ENCODE peak calls at places on chromosomes 16 and 17, in seven cellular contexts. One of them, this sample, is unnamed.

GRCh38 chr16:2008009-2008526 is 1.6 kb downstream of the ZNF598 start:
- DNase-seq in GM12878: no peak
- DNase-seq in cardiac muscle cell: no peak
- DNase-seq in prostate gland: no peak
- DNase-seq in H9: no peak
- DNase-seq in GM10248: no peak
- DNase-seq in heart right ventricle: no peak
- DNase-seq in this sample: no peak

GRCh38 chr16:66457888-66458287 is 30.8 kb downstream of the BEAN1 start:
- DNase-seq in GM12878: no peak
- DNase-seq in heart right ventricle: no peak
- DNase-seq in GM10248: no peak
- DNase-seq in prostate gland: no peak
- DNase-seq in H9: no peak
- DNase-seq in cardiac muscle cell: no peak
- DNase-seq in this sample: no peak

GRCh38 chr16:66954097-66954659 is 6.9 kb upstream of the CES3 start:
- DNase-seq in H9: peak
- DNase-seq in GM10248: peak
- DNase-seq in prostate gland: peak
- DNase-seq in cardiac muscle cell: peak
- DNase-seq in GM12878: peak
- DNase-seq in heart right ventricle: peak
- DNase-seq in this sample: peak

GRCh38 chr16:62167551-62167950 is 131.3 kb upstream of the CDH8 start:
- DNase-seq in cardiac muscle cell: no peak
- DNase-seq in H9: no peak
- DNase-seq in prostate gland: no peak
- DNase-seq in GM12878: no peak
- DNase-seq in GM10248: no peak
- DNase-seq in heart right ventricle: no peak
- DNase-seq in this sample: no peak

GRCh38 chr17:79619196-79619595 is 8.3 kb upstream of the RBFOX3 start:
- DNase-seq in GM10248: no peak
- DNase-seq in heart right ventricle: no peak
- DNase-seq in H9: peak
- DNase-seq in prostate gland: no peak
- DNase-seq in GM12878: no peak
- DNase-seq in cardiac muscle cell: no peak
- DNase-seq in this sample: no peak

GRCh38 chr16:73107371-73107770 is 59.4 kb upstream of the ZFHX3 start:
- DNase-seq in H9: no peak
- DNase-seq in prostate gland: no peak
- DNase-seq in GM10248: no peak
- DNase-seq in heart right ventricle: no peak
- DNase-seq in GM12878: no peak
- DNase-seq in cardiac muscle cell: no peak
- DNase-seq in this sample: no peak

GRCh38 chr16:80954985-80955384 is 51.7 kb downstream of the CMC2 start:
- DNase-seq in GM12878: no peak
- DNase-seq in GM10248: no peak
- DNase-seq in cardiac muscle cell: no peak
- DNase-seq in heart right ventricle: no peak
- DNase-seq in H9: no peak
- DNase-seq in prostate gland: no peak
- DNase-seq in this sample: no peak

GRCh38 chr16:20166531-20167235 is 93.0 kb upstream of the GPR139 start:
- DNase-seq in prostate gland: no peak
- DNase-seq in H9: no peak
- DNase-seq in heart right ventricle: no peak
- DNase-seq in cardiac muscle cell: no peak
- DNase-seq in GM12878: no peak
- DNase-seq in GM10248: no peak
- DNase-seq in this sample: no peak

GRCh38 chr17:48639136-48639535 is 13.0 kb upstream of the HOXB9 start:
- DNase-seq in prostate gland: no peak
- DNase-seq in H9: no peak
- DNase-seq in heart right ventricle: no peak
- DNase-seq in GM10248: no peak
- DNase-seq in cardiac muscle cell: no peak
- DNase-seq in GM12878: no peak
- DNase-seq in this sample: no peak

GRCh38 chr17:42279776-42280630 is 3.8 kb upstream of the STAT5B start:
- DNase-seq in H9: peak
- DNase-seq in cardiac muscle cell: no peak
- DNase-seq in prostate gland: no peak
- DNase-seq in GM10248: no peak
- DNase-seq in heart right ventricle: no peak
- DNase-seq in GM12878: no peak
- DNase-seq in this sample: no peak

GRCh38 chr17:56690441-56691291 is 97.2 kb downstream of the NOG start:
- DNase-seq in GM12878: no peak
- DNase-seq in heart right ventricle: no peak
- DNase-seq in prostate gland: no peak
- DNase-seq in cardiac muscle cell: no peak
- DNase-seq in GM10248: no peak
- DNase-seq in H9: no peak
- DNase-seq in this sample: no peak

GRCh38 chr17:2691965-2692780 is 19.4 kb downstream of the CLUH start:
- DNase-seq in GM10248: no peak
- DNase-seq in GM12878: no peak
- DNase-seq in heart right ventricle: peak
- DNase-seq in prostate gland: no peak
- DNase-seq in H9: peak
- DNase-seq in cardiac muscle cell: no peak
- DNase-seq in this sample: no peak

GRCh38 chr17:74212262-74212912 is 984 bp upstream of the TTYH2 start:
- DNase-seq in heart right ventricle: no peak
- DNase-seq in H9: peak
- DNase-seq in GM10248: no peak
- DNase-seq in prostate gland: no peak
- DNase-seq in cardiac muscle cell: no peak
- DNase-seq in GM12878: no peak
- DNase-seq in this sample: no peak

GRCh38 chr17:42101513-42102292 is 3.4 kb upstream of the ZNF385C start:
- DNase-seq in cardiac muscle cell: peak
- DNase-seq in prostate gland: peak
- DNase-seq in heart right ventricle: peak
- DNase-seq in H9: peak
- DNase-seq in GM10248: peak
- DNase-seq in GM12878: no peak
- DNase-seq in this sample: peak

GRCh38 chr17:6567528-6568185 is 11.3 kb upstream of the PITPNM3 start:
- DNase-seq in GM12878: no peak
- DNase-seq in heart right ventricle: no peak
- DNase-seq in cardiac muscle cell: no peak
- DNase-seq in GM10248: peak
- DNase-seq in H9: peak
- DNase-seq in prostate gland: peak
- DNase-seq in this sample: no peak

GRCh38 chr16:22348296-22348695 is 26.1 kb downstream of the CDR2 start:
- DNase-seq in GM10248: no peak
- DNase-seq in cardiac muscle cell: no peak
- DNase-seq in H9: no peak
- DNase-seq in heart right ventricle: no peak
- DNase-seq in prostate gland: no peak
- DNase-seq in GM12878: no peak
- DNase-seq in this sample: no peak

GRCh38 chr17:51580869-51581268 is 320.5 kb downstream of the UTP18 start:
- DNase-seq in prostate gland: no peak
- DNase-seq in cardiac muscle cell: no peak
- DNase-seq in GM10248: no peak
- DNase-seq in GM12878: no peak
- DNase-seq in heart right ventricle: no peak
- DNase-seq in H9: no peak
- DNase-seq in this sample: no peak

GRCh38 chr17:72969293-72969692 is 123.2 kb downstream of the SLC39A11 start:
- DNase-seq in GM10248: no peak
- DNase-seq in prostate gland: no peak
- DNase-seq in heart right ventricle: no peak
- DNase-seq in GM12878: no peak
- DNase-seq in cardiac muscle cell: no peak
- DNase-seq in H9: no peak
- DNase-seq in this sample: no peak

GRCh38 chr17:58755577-58756245 is at the start of gene PPM1E:
- DNase-seq in cardiac muscle cell: peak
- DNase-seq in prostate gland: peak
- DNase-seq in GM10248: peak
- DNase-seq in GM12878: no peak
- DNase-seq in H9: peak
- DNase-seq in heart right ventricle: peak
- DNase-seq in this sample: peak

GRCh38 chr16:55021595-55022475 is 91.2 kb downstream of the IRX5 start:
- DNase-seq in prostate gland: no peak
- DNase-seq in GM10248: no peak
- DNase-seq in H9: peak
- DNase-seq in heart right ventricle: no peak
- DNase-seq in cardiac muscle cell: no peak
- DNase-seq in GM12878: no peak
- DNase-seq in this sample: no peak

GRCh38 chr16:77133706-77134105 is 57.3 kb upstream of the MON1B start:
- DNase-seq in H9: peak
- DNase-seq in prostate gland: no peak
- DNase-seq in GM10248: no peak
- DNase-seq in GM12878: no peak
- DNase-seq in heart right ventricle: no peak
- DNase-seq in cardiac muscle cell: no peak
- DNase-seq in this sample: no peak

GRCh38 chr16:77131398-77131797 is 59.6 kb upstream of the MON1B start:
- DNase-seq in GM12878: no peak
- DNase-seq in H9: no peak
- DNase-seq in heart right ventricle: no peak
- DNase-seq in GM10248: no peak
- DNase-seq in cardiac muscle cell: no peak
- DNase-seq in prostate gland: no peak
- DNase-seq in this sample: no peak

GRCh38 chr16:77137045-77137444 is 53.9 kb upstream of the MON1B start:
- DNase-seq in prostate gland: no peak
- DNase-seq in heart right ventricle: no peak
- DNase-seq in GM12878: no peak
- DNase-seq in cardiac muscle cell: no peak
- DNase-seq in H9: no peak
- DNase-seq in GM10248: no peak
- DNase-seq in this sample: no peak

DNA sequence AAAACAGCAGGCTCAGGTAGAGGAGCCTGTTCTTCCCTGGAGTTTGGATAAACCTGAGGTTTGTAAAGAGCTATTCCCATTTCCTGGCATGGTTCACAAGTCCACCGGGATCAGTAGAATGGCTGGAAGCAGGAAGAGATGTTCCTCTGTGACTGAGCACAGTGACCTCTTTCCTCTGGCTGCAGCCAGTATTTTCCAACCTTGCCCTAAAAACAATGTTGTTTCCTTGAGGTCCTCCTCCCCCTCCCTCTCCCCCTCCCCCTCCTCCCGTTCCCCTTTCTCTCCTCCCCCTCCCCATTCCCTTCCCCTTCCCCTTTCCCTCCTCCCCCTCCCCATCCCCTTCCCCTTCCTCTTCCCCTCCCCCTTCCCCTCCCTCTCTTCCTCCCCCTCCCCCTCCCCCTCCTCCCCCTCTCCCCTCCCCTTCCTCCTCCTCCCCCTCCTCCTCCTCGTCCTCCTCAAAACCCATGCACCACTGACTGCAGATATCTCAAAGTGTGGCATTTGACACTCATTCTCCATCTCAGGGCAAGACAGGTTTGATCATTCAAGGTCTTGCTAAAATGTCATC is 58.9 kb upstream of the MON1B start:
- DNase-seq in heart right ventricle: no peak
- DNase-seq in GM10248: no peak
- DNase-seq in prostate gland: no peak
- DNase-seq in cardiac muscle cell: no peak
- DNase-seq in H9: no peak
- DNase-seq in GM12878: no peak
- DNase-seq in this sample: no peak
- TF ChIP-seq CTCF in heart right ventricle: no peak
- TF ChIP-seq CTCF in GM10248: no peak
- TF ChIP-seq CTCF in prostate gland: no peak
- TF ChIP-seq CTCF in cardiac muscle cell: no peak
- TF ChIP-seq CTCF in H9: no peak
- TF ChIP-seq CTCF in GM12878: no peak
- TF ChIP-seq CTCF in this sample: no peak

DNA sequence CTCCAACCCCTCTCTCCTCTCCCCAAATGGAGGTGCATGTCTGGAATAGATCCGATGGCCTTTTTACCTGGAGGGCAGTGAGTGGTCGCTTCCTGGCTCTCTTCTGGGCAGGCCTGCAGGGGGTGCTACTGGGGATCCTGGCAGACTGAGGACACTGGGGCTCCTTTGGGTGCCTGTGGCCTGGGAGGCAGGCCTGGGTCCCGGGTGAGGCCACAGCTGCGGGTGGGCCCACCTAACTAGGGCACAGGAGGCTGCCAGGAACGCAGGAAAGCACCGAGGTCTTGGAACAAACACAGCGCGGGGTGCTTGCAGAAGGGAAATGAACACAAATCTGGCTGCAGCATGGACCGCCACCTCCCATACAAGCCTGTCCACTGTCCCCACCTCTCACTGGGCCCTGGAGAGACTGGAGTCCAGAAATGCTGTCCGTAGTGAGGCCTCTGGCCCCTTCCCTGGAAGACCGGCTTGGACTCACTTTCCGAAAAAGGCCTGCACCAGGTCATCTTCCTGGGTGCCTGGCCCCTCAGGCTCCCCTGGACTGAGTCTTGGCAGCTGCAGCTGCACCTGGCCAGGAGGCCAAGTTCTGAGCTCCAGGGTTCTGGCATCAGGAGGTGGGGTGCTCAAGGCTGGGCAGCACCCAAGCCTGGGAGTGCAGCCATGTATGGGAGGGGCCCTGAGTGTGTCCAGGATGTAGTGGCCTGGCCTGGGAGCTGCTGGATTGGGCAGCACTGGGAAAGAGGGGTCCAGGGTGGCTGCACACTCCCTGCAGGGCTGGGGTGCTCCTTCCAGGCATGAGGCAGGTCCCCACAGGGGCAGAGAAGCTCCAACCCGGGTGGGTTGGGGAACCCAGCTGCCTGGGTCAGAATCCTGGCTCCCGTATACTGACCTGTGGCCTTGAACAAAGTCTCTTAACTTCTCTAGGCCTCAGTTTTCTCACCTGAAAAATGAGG is 195.1 kb downstream of the IRF8 start:
- DNase-seq in GM12878: no peak
- DNase-seq in heart right ventricle: no peak
- DNase-seq in GM10248: no peak
- DNase-seq in H9: no peak
- DNase-seq in cardiac muscle cell: no peak
- DNase-seq in prostate gland: no peak
- DNase-seq in this sample: no peak
- TF ChIP-seq CTCF in GM12878: peak
- TF ChIP-seq CTCF in heart right ventricle: no peak
- TF ChIP-seq CTCF in GM10248: no peak
- TF ChIP-seq CTCF in H9: peak
- TF ChIP-seq CTCF in cardiac muscle cell: peak
- TF ChIP-seq CTCF in prostate gland: no peak
- TF ChIP-seq CTCF in this sample: no peak

GRCh38 chr16:79047337-79047736 is 553.2 kb downstream of the MAF start:
- DNase-seq in prostate gland: no peak
- DNase-seq in cardiac muscle cell: no peak
- DNase-seq in GM10248: no peak
- DNase-seq in heart right ventricle: no peak
- DNase-seq in H9: no peak
- DNase-seq in GM12878: no peak
- DNase-seq in this sample: no peak
- TF ChIP-seq CTCF in prostate gland: peak
- TF ChIP-seq CTCF in cardiac muscle cell: no peak
- TF ChIP-seq CTCF in GM10248: peak
- TF ChIP-seq CTCF in heart right ventricle: peak
- TF ChIP-seq CTCF in H9: peak
- TF ChIP-seq CTCF in GM12878: peak
- TF ChIP-seq CTCF in this sample: peak

GRCh38 chr17:63692195-63692816 is 7.6 kb downstream of the LIMD2 start:
- DNase-seq in H9: no peak
- DNase-seq in cardiac muscle cell: no peak
- DNase-seq in GM12878: no peak
- DNase-seq in heart right ventricle: no peak
- DNase-seq in prostate gland: no peak
- DNase-seq in GM10248: no peak
- DNase-seq in this sample: no peak
- TF ChIP-seq CTCF in H9: no peak
- TF ChIP-seq CTCF in cardiac muscle cell: no peak
- TF ChIP-seq CTCF in GM12878: no peak
- TF ChIP-seq CTCF in heart right ventricle: no peak
- TF ChIP-seq CTCF in prostate gland: no peak
- TF ChIP-seq CTCF in GM10248: no peak
- TF ChIP-seq CTCF in this sample: no peak

This sample was measured in glutamatergic neuron.